ENCODE peak calls at places on chromosomes 1 and 21, in nine cellular contexts. H is GM23248; K is aorta; T is Panc1; E is heart left ventricle; R is CD8-positive, alpha-beta T cell; C is CD8-positive, alpha-beta memory T cell; G is left ventricle myocardium inferior; D is hepatocyte. L is an unnamed sample. For H3K4me1, the result is how much of the 10 kb centered on the place peaks cover.

GRCh38 chr1:234564035-234565029 is 45.6 kb downstream of the IRF2BP2 start:
- DNase-seq in C (no peak), D (peak), G (no peak), R (no peak), K (no peak), T (peak), H (peak), E (no peak), L (peak)

GRCh38 chr1:230820568-230820967 is 47.8 kb downstream of the C1orf198 start:
- DNase-seq in H (no peak), R (no peak), C (no peak), K (no peak), D (no peak), E (no peak), G (no peak), T (no peak), L (no peak)

GRCh38 chr1:18738617-18739016 is 108.0 kb downstream of the PAX7 start:
- DNase-seq in D (no peak), K (peak), E (no peak), R (no peak), C (no peak), H (no peak), T (no peak), G (no peak), L (no peak)

GRCh38 chr1:54403808-54404261 is 2.4 kb downstream of the SSBP3 start:
- DNase-seq in R (no peak), C (no peak), G (no peak), E (no peak), H (peak), T (no peak), K (no peak), D (no peak), L (no peak)

GRCh38 chr1:94245747-94246438 is 8.5 kb upstream of the ARHGAP29 start:
- DNase-seq in K (no peak), G (no peak), R (no peak), E (no peak), H (peak), T (no peak), D (no peak), C (no peak), L (no peak)

GRCh38 chr1:206923009-206923960 is 1.5 kb upstream of the FCMR start:
- DNase-seq in E (peak), C (peak), H (no peak), G (no peak), D (no peak), T (no peak), K (peak), R (peak), L (no peak)

GRCh38 chr1:199460933-199461332 is 566.6 kb upstream of the NR5A2 start:
- DNase-seq in D (no peak), C (no peak), E (no peak), H (peak), G (no peak), R (no peak), T (no peak), K (no peak), L (no peak)

GRCh38 chr21:36915701-36916075 is 50.8 kb downstream of the HLCS start:
- DNase-seq in G (no peak), C (no peak), E (no peak), K (no peak), D (no peak), R (no peak), H (no peak), T (no peak), L (no peak)

GRCh38 chr1:16334655-16335340 is 17.5 kb downstream of the FBXO42 start:
- DNase-seq in R (no peak), E (no peak), H (no peak), C (no peak), D (no peak), G (no peak), T (no peak), K (no peak), L (no peak)

GRCh38 chr1:87348346-87349019 is 19.8 kb downstream of the LMO4 start:
- DNase-seq in C (no peak), H (no peak), G (no peak), T (no peak), E (no peak), K (no peak), D (no peak), R (no peak), L (no peak)

GRCh38 chr1:162374406-162374805 is 2.2 kb downstream of the SPATA46 start:
- DNase-seq in G (no peak), D (no peak), H (no peak), E (no peak), R (no peak), K (no peak), C (no peak), T (no peak), L (no peak)

GRCh38 chr1:21732664-21733063 is 50.3 kb downstream of the USP48 start:
- DNase-seq in R (no peak), H (no peak), E (no peak), D (no peak), C (no peak), T (no peak), K (no peak), G (no peak), L (no peak)

GRCh38 chr1:27968692-27969091 is 8.9 kb downstream of the XKR8 start:
- DNase-seq in G (no peak), D (no peak), H (peak), R (no peak), E (no peak), C (no peak), K (no peak), T (peak), L (no peak)

GRCh38 chr1:93328809-93329477 is 16.8 kb upstream of the DR1 start:
- DNase-seq in H (peak), R (no peak), C (no peak), D (peak), K (no peak), T (no peak), E (no peak), G (no peak), L (no peak)

GRCh38 chr1:199669916-199670315 is 357.6 kb upstream of the NR5A2 start:
- DNase-seq in G (no peak), T (no peak), D (no peak), C (no peak), R (no peak), H (no peak), K (no peak), E (no peak), L (no peak)

GRCh38 chr1:231612393-231613089 is 14.0 kb upstream of the DISC1 start:
- DNase-seq in R (peak), K (peak), H (no peak), T (no peak), G (no peak), E (peak), D (no peak), C (peak), L (no peak)

GRCh38 chr21:37866027-37866426 is 50.2 kb downstream of the KCNJ6 start:
- DNase-seq in E (no peak), R (no peak), C (no peak), G (no peak), H (peak), D (no peak), T (no peak), K (no peak), L (no peak)

GRCh38 chr1:152227310-152227928 is 3.4 kb upstream of the HRNR start:
- DNase-seq in R (no peak), G (no peak), K (no peak), D (no peak), E (no peak), H (peak), C (no peak), T (no peak), L (peak)

GRCh38 chr1:28243685-28244439 is 7.9 kb downstream of the ATP5IF1 start:
- DNase-seq in T (no peak), D (peak), G (no peak), R (no peak), E (no peak), K (no peak), C (no peak), H (no peak), L (no peak)

GRCh38 chr1:59415876-59416275 is 119.0 kb downstream of the FGGY start:
- DNase-seq in E (no peak), C (no peak), R (no peak), K (no peak), T (no peak), G (no peak), D (no peak), H (peak), L (no peak)

GRCh38 chr1:27176954-27177353 is 22.0 kb upstream of the SLC9A1 start:
- DNase-seq in D (no peak), G (no peak), T (no peak), C (no peak), E (no peak), H (no peak), K (no peak), R (no peak), L (no peak)

GRCh38 chr1:29801003-29801402 is 564.7 kb downstream of the PTPRU start:
- DNase-seq in D (no peak), G (no peak), E (no peak), H (no peak), T (no peak), K (no peak), C (no peak), R (no peak), L (no peak)
- H3K4me1 ChIP-seq in D (under half), G (under half), E (under half), H (under half), T (under half), K (under half), C (under half), R (under half), L (under half)

GRCh38 chr1:164755674-164756073 is 196.7 kb downstream of the PBX1 start:
- DNase-seq in K (no peak), G (no peak), H (no peak), E (no peak), C (no peak), D (no peak), R (no peak), T (no peak), L (no peak)

GRCh38 chr1:164756741-164757140 is 197.8 kb downstream of the PBX1 start:
- DNase-seq in R (no peak), D (no peak), T (no peak), H (no peak), E (no peak), K (no peak), G (no peak), C (no peak), L (no peak)

GRCh38 chr1:164754088-164754600 is 195.2 kb downstream of the PBX1 start:
- DNase-seq in T (no peak), R (no peak), K (peak), C (no peak), D (no peak), H (peak), G (no peak), E (peak), L (no peak)

GRCh38 chr1:164757627-164758026 is 198.6 kb downstream of the PBX1 start:
- DNase-seq in E (no peak), G (no peak), D (no peak), T (no peak), H (no peak), C (no peak), K (no peak), R (no peak), L (no peak)

GRCh38 chr1:164753521-164754077 is 194.6 kb downstream of the PBX1 start:
- DNase-seq in R (no peak), T (no peak), G (no peak), H (peak), E (no peak), C (no peak), K (no peak), D (no peak), L (no peak)
- H3K4me3 ChIP-seq in R (no peak), T (no peak), G (peak), H (peak), E (peak), C (no peak), K (no peak), D (no peak), L (no peak)

GRCh38 chr1:42933610-42934009 is 25.1 kb downstream of the SLC2A1 start:
- DNase-seq in T (no peak), D (no peak), R (no peak), H (no peak), C (no peak), K (no peak), E (no peak), G (no peak), L (peak)
- H3K4me1 ChIP-seq in T (under half), D (under half), R (half or more), H (under half), C (half or more), K (under half), E (under half), G (half or more), L (half or more)

DNA sequence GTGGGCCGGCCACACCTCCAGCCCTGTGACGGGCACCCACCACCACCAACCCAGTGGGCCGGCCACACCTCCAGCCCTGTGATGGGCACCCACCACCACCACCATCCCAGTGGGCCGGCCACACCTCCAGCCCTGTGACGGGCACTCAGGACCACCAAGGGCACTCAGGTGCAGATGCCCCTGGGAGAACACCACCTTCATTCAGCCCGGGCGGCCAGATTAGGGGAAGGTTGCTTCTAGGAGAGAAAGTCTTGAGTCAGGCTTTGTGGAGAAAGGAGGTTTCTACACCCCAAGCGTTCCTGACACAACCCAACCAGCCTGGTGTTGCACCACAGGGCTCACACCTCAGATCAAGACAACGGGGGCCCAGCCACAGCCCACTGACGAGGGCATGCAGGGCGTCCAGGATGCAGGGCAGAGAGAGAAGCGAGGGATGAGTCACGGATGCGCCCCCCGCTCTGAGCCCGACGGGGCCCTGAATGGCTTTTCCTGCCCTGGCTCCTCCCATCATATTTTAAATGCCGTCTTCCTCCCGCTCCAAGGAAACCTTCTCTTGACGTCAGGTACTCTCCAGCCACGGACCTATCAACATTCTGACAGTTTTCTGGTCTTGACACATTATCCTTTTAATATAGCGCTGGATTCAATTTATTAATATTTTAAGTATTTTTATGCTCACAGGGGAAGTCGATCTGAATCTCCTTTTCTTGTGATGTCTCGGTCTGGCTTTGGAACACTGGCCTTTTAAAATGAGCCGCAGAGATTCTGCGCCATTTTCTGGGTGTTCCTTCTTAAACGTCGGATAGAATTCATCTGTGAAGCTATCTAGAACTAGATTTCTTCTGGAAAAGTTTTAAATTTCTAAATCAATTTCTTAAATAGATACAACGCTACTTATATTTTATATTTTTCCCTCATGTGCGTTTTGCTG is 631 bp upstream of the SPATC1L start:
- DNase-seq in C (peak), G (peak), E (peak), K (peak), H (peak), T (no peak), R (peak), D (peak), L (peak)
- H3K4me3 ChIP-seq in C (peak), G (peak), E (peak), K (no peak), H (peak), T (no peak), R (peak), D (peak), L (peak)

GRCh38 chr1:4059270-4059669 is 159.2 kb upstream of the C1orf174 start:
- DNase-seq in T (no peak), H (no peak), D (no peak), R (no peak), C (no peak), E (no peak), G (no peak), K (no peak), L (no peak)
- H3K4me1 ChIP-seq in T (under half), H (under half), D (under half), R (under half), C (under half), E (under half), G (under half), K (under half), L (under half)

GRCh38 chr1:121516279-121516967 is 331.6 kb downstream of the SRGAP2C start:
- DNase-seq in C (peak), E (no peak), G (peak), K (peak), T (no peak), R (peak), H (no peak), D (no peak), L (no peak)
- H3K4me3 ChIP-seq in C (peak), E (no peak), G (no peak), K (no peak), T (no peak), R (peak), H (no peak), D (no peak), L (no peak)

GRCh38 chr1:169892819-169893644 is 664 bp downstream of the SCYL3 start:
- DNase-seq in G (peak), D (peak), E (peak), T (no peak), K (peak), H (peak), C (no peak), R (no peak), L (no peak)
- H3K4me1 ChIP-seq in G (under half), D (under half), E (under half), T (under half), K (under half), H (under half), C (under half), R (under half), L (under half)

GRCh38 chr1:23484253-23485001 is 448 bp upstream of the ASAP3 start:
- DNase-seq in R (peak), H (peak), D (peak), T (peak), C (peak), G (peak), E (peak), K (peak), L (peak)
- H3K4me3 ChIP-seq in R (peak), H (peak), D (peak), T (peak), C (peak), G (peak), E (peak), K (peak), L (peak)

GRCh38 chr1:203453616-203454015 is 22.0 kb upstream of the PRELP start:
- DNase-seq in D (no peak), E (no peak), T (no peak), R (no peak), G (no peak), H (no peak), C (no peak), K (no peak), L (no peak)
- H3K4me1 ChIP-seq in D (under half), E (under half), T (under half), R (under half), G (under half), H (under half), C (under half), K (under half), L (under half)